ENCODE peak calls at places on chromosomes 13 and 19, in nine cellular contexts. L is uterus, W is left ventricle myocardium inferior, E is right atrium auricular region, T is thoracic aorta, Q is ascending aorta, P is mammary epithelial cell, R is fibroblast of lung, G is heart right ventricle. U is an unnamed sample. For H3K27me3 and H3K4me1, the result is how much of the 10 kb centered on the place peaks cover.

GRCh38 chr13:46489586-46490023 is 63.4 kb upstream of the LRCH1 start:
- DNase-seq in G (no peak), Q (peak), P (peak), L (no peak), R (peak), E (peak), W (no peak), T (peak), U (no peak)

GRCh38 chr19:35404879-35405622 is 34.2 kb downstream of the GPR42 start:
- DNase-seq in E (no peak), W (no peak), T (peak), G (no peak), P (peak), L (no peak), Q (no peak), R (peak), U (no peak)

GRCh38 chr19:29761575-29762225 is 46.6 kb upstream of the C19orf12 start:
- DNase-seq in T (no peak), E (no peak), Q (no peak), G (no peak), W (no peak), R (no peak), L (no peak), P (no peak), U (no peak)

GRCh38 chr19:52691737-52692136 is 43.1 kb downstream of the ZNF611 start:
- DNase-seq in L (no peak), G (no peak), R (no peak), E (no peak), T (no peak), Q (no peak), W (no peak), P (no peak), U (no peak)

GRCh38 chr19:2537544-2537943 is 61.6 kb downstream of the GADD45B start:
- DNase-seq in G (no peak), R (no peak), W (no peak), T (no peak), Q (no peak), L (no peak), P (no peak), E (no peak), U (no peak)

GRCh38 chr19:29320076-29320475 is 107.1 kb upstream of the UQCRFS1 start:
- DNase-seq in W (no peak), Q (no peak), E (no peak), P (no peak), R (no peak), G (no peak), L (no peak), T (no peak), U (no peak)

GRCh38 chr19:32916969-32917611 is 47.5 kb upstream of the SLC7A9 start:
- DNase-seq in G (no peak), Q (no peak), T (no peak), R (no peak), W (no peak), E (no peak), L (no peak), P (no peak), U (no peak)

GRCh38 chr13:94435604-94436226 is 43.8 kb downstream of the DCT start:
- DNase-seq in Q (no peak), L (no peak), G (no peak), R (peak), W (no peak), E (no peak), P (peak), T (no peak), U (no peak)

GRCh38 chr19:33731886-33732285 is 64.8 kb upstream of the KCTD15 start:
- DNase-seq in T (no peak), Q (no peak), R (no peak), E (no peak), W (no peak), P (no peak), G (no peak), L (no peak), U (no peak)

GRCh38 chr19:660793-661426 is 2.1 kb downstream of the RNF126 start:
- DNase-seq in T (no peak), Q (no peak), R (no peak), E (no peak), G (peak), L (no peak), W (no peak), P (no peak), U (no peak)

GRCh38 chr19:11418518-11419506 is at the start of gene RGL3:
- DNase-seq in R (no peak), G (peak), W (peak), L (no peak), E (no peak), Q (no peak), T (no peak), P (no peak), U (no peak)

GRCh38 chr13:44429311-44429710 is 55.7 kb downstream of the SERP2 start:
- DNase-seq in W (no peak), T (no peak), Q (no peak), E (no peak), R (no peak), G (no peak), L (no peak), P (no peak), U (no peak)

GRCh38 chr13:52994051-52994450 is 34.6 kb upstream of the OLFM4 start:
- DNase-seq in G (no peak), R (no peak), L (no peak), P (no peak), T (no peak), Q (no peak), E (no peak), W (no peak), U (no peak)

GRCh38 chr13:98676239-98676638 is 76.2 kb downstream of the SLC15A1 start:
- DNase-seq in T (no peak), P (no peak), G (no peak), L (no peak), E (no peak), Q (no peak), W (no peak), R (no peak), U (peak)

GRCh38 chr19:22426901-22427300 is 4.8 kb upstream of the ZNF98 start:
- DNase-seq in P (no peak), T (no peak), R (no peak), E (no peak), Q (no peak), L (no peak), W (no peak), G (no peak), U (no peak)

GRCh38 chr13:38783992-38784875 is 97.4 kb downstream of the FREM2 start:
- DNase-seq in P (no peak), G (no peak), Q (no peak), L (no peak), R (no peak), E (no peak), W (no peak), T (no peak), U (no peak)

GRCh38 chr13:66780814-66781213 is 449.3 kb downstream of the PCDH9 start:
- DNase-seq in P (peak), W (no peak), Q (no peak), E (no peak), T (no peak), G (no peak), L (no peak), R (peak), U (no peak)

GRCh38 chr19:6275170-6275744 is 4.5 kb downstream of the MLLT1 start:
- DNase-seq in G (no peak), E (no peak), P (no peak), L (no peak), Q (no peak), W (no peak), T (no peak), R (no peak), U (no peak)
- H3K27me3 ChIP-seq in G (under half), E (under half), P (under half), L (under half), Q (under half), W (under half), T (under half), R (under half), U (under half)

DNA sequence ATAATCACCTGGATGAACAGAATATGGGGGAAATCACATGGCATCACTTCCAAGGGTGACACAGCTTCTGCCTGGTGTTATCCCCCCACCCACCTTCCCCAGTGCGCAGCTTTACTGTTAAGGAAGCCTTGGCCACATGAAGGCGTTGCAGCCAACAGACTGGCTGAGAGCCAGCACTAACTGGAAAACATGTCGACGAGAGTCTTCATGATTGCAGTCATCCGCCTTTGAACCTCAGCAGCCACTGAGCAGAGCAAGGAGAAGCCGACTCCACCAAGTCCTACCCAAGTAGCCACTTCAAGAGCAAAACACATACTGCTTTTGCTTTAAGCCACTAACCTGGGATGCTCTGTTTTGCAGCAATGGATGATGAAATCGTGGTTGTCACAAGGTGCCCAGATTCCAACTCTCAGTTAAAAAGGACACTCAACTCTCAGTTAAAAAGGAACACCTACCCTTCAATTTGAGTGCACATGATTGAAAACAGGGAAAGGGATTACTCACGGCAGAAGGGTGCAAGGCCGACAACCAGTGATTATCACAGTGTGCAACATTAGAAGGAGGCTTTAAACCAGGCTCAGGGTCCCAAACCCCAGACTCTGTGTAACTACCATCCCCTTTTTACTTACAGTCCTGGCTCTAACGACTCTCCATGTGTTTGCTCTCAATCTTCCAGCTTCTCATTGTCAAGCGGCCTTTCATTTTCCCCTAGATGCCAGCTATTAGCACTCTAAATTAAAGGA is 149.1 kb downstream of the KLF12 start:
- DNase-seq in L (no peak), G (no peak), P (no peak), W (peak), E (no peak), Q (no peak), T (no peak), R (no peak), U (no peak)
- H3K4me1 ChIP-seq in L (under half), G (under half), P (under half), W (half or more), E (under half), Q (under half), T (under half), R (under half), U (under half)

GRCh38 chr19:17078038-17078919 is 2.7 kb downstream of the MYO9B start:
- DNase-seq in P (peak), E (no peak), L (no peak), G (no peak), W (no peak), Q (no peak), R (no peak), T (no peak), U (no peak)

GRCh38 chr19:17078920-17079709 is 3.5 kb downstream of the MYO9B start:
- DNase-seq in Q (no peak), T (no peak), L (no peak), G (no peak), E (no peak), R (no peak), P (peak), W (no peak), U (no peak)

GRCh38 chr19:17081672-17082630 is 6.4 kb downstream of the MYO9B start:
- DNase-seq in R (no peak), P (no peak), Q (no peak), T (no peak), W (peak), L (no peak), G (peak), E (no peak), U (no peak)

GRCh38 chr19:17080441-17080803 is 4.8 kb downstream of the MYO9B start:
- DNase-seq in L (no peak), R (no peak), P (no peak), W (no peak), E (no peak), G (no peak), T (no peak), Q (no peak), U (no peak)

GRCh38 chr19:17079710-17080440 is 4.3 kb downstream of the MYO9B start:
- DNase-seq in R (peak), L (peak), P (peak), G (peak), T (peak), W (peak), Q (peak), E (peak), U (peak)
- TF ChIP-seq CTCF in R (peak), L (peak), P (peak), G (peak), T (peak), W (peak), Q (peak), E (peak), U (peak)

GRCh38 chr19:39498262-39499081 is at the start of gene DLL3:
- DNase-seq in W (no peak), T (no peak), R (no peak), E (no peak), G (no peak), L (no peak), Q (no peak), P (peak), U (peak)
- H3K27me3 ChIP-seq in W (half or more), T (under half), R (under half), E (under half), G (half or more), L (under half), Q (under half), P (under half), U (under half)

GRCh38 chr19:46866407-46867132 is 5.8 kb downstream of the ARHGAP35 start:
- DNase-seq in R (no peak), P (no peak), E (no peak), L (no peak), W (no peak), G (no peak), T (no peak), Q (no peak), U (no peak)
- H3K4me1 ChIP-seq in R (under half), P (under half), E (half or more), L (under half), W (half or more), G (under half), T (half or more), Q (under half), U (under half)

GRCh38 chr13:108269601-108270328 is at the start of gene TNFSF13B:
- DNase-seq in R (peak), E (peak), Q (no peak), L (no peak), W (peak), G (peak), P (peak), T (no peak), U (peak)
- TF ChIP-seq CTCF in R (no peak), E (no peak), Q (no peak), L (no peak), W (no peak), G (no peak), P (no peak), T (no peak), U (no peak)

U was measured in BE2C.